ENCODE peak calls at places on chromosomes 12 and 14, in eight cellular contexts. K is Peyer's patch, N is transverse colon, Z is fibroblast of the aortic adventitia, G is B cell, H is AG09319, X is progenitor cell of endocrine pancreas, O is glutamatergic neuron. P is an unnamed sample.

GRCh38 chr14:93830753-93831461 is 42.6 kb upstream of the PRIMA1 start:
- DNase-seq in N (no peak), K (no peak), X (no peak), G (no peak), H (no peak), O (no peak), Z (no peak), P (no peak)

GRCh38 chr14:22506778-22507351 is 82.2 kb downstream of the DAD1 start:
- DNase-seq in O (no peak), K (no peak), N (no peak), H (no peak), X (no peak), G (no peak), Z (no peak), P (no peak)

GRCh38 chr12:55720894-55721444 is 776 bp downstream of the RDH5 start:
- DNase-seq in O (no peak), K (no peak), G (no peak), H (peak), X (no peak), Z (peak), N (peak), P (no peak)

GRCh38 chr12:76688627-76689026 is 75.3 kb upstream of the ZDHHC17 start:
- DNase-seq in X (no peak), K (no peak), G (no peak), H (no peak), Z (no peak), O (no peak), N (no peak), P (no peak)

GRCh38 chr14:99148861-99149610 is 123.0 kb downstream of the BCL11B start:
- DNase-seq in K (no peak), N (no peak), H (no peak), X (no peak), G (no peak), Z (no peak), O (no peak), P (no peak)

GRCh38 chr14:64478634-64479250 is 13.4 kb downstream of the AKAP5 start:
- DNase-seq in G (peak), H (no peak), Z (peak), N (no peak), O (no peak), K (no peak), X (no peak), P (no peak)

GRCh38 chr14:53295985-53296582 is 143.0 kb upstream of the DDHD1 start:
- DNase-seq in O (no peak), H (no peak), Z (peak), G (peak), N (no peak), X (no peak), K (no peak), P (peak)

GRCh38 chr14:70856851-70857498 is 47.7 kb upstream of the MAP3K9 start:
- DNase-seq in O (no peak), K (no peak), H (no peak), X (no peak), G (no peak), N (no peak), Z (peak), P (no peak)

GRCh38 chr12:7835116-7835515 is 37.6 kb downstream of the SLC2A14 start:
- DNase-seq in H (no peak), K (no peak), N (no peak), G (no peak), X (no peak), Z (no peak), O (no peak), P (no peak)

GRCh38 chr14:52015411-52016030 is 26.2 kb downstream of the RTRAF start:
- DNase-seq in Z (no peak), X (no peak), G (no peak), O (peak), N (no peak), K (no peak), H (no peak), P (peak)

GRCh38 chr12:61385771-61386170 is 874.4 kb upstream of the USP15 start:
- DNase-seq in K (no peak), X (no peak), G (no peak), N (no peak), O (no peak), H (no peak), Z (no peak), P (no peak)

GRCh38 chr14:21030531-21030930 is 514 bp downstream of the TPPP2 start:
- DNase-seq in K (no peak), Z (no peak), O (no peak), X (no peak), H (no peak), N (no peak), G (no peak), P (no peak)

GRCh38 chr12:9813821-9814798 is 13.2 kb upstream of the KLRF1 start:
- DNase-seq in N (peak), X (peak), G (peak), O (peak), K (peak), H (no peak), Z (peak), P (peak)

GRCh38 chr14:31752867-31753661 is 191.9 kb downstream of the NUBPL start:
- DNase-seq in K (no peak), Z (no peak), N (no peak), G (no peak), O (no peak), X (no peak), H (no peak), P (no peak)

GRCh38 chr12:130838951-130839769 is at the start of gene STX2:
- DNase-seq in N (peak), O (peak), X (peak), H (peak), Z (peak), G (peak), K (peak), P (peak)

GRCh38 chr14:56887211-56887610 is 76.9 kb upstream of the OTX2 start:
- DNase-seq in H (no peak), K (no peak), O (no peak), Z (no peak), G (no peak), X (no peak), N (no peak), P (no peak)

GRCh38 chr12:78916845-78917480 is 52.4 kb downstream of the SYT1 start:
- DNase-seq in Z (peak), G (no peak), O (no peak), K (no peak), N (no peak), X (no peak), H (no peak), P (no peak)

GRCh38 chr12:90275088-90275487 is 566.5 kb upstream of the ATP2B1 start:
- DNase-seq in G (no peak), X (no peak), K (no peak), Z (no peak), N (no peak), O (no peak), H (no peak), P (no peak)

GRCh38 chr14:86672071-86672470 is 1142.1 kb downstream of the FLRT2 start:
- DNase-seq in G (no peak), O (no peak), N (no peak), Z (no peak), X (no peak), K (no peak), H (no peak), P (no peak)

GRCh38 chr14:61959348-61959747 is 197.1 kb downstream of the SNAPC1 start:
- DNase-seq in H (no peak), G (no peak), N (no peak), O (no peak), Z (no peak), K (no peak), X (no peak), P (no peak)

GRCh38 chr14:68757618-68758081 is 35.2 kb downstream of the ZFP36L1 start:
- DNase-seq in O (no peak), K (peak), N (no peak), G (peak), Z (no peak), X (no peak), H (no peak), P (no peak)

GRCh38 chr12:31568498-31568897 is 22.4 kb downstream of the DENND5B start:
- DNase-seq in X (no peak), Z (no peak), O (no peak), N (no peak), G (peak), H (no peak), K (no peak), P (no peak)

GRCh38 chr12:5193569-5193968 is 149.9 kb downstream of the KCNA5 start:
- DNase-seq in O (no peak), H (no peak), Z (no peak), G (no peak), K (no peak), X (no peak), N (no peak), P (no peak)

GRCh38 chr14:32865827-32866376 is 72.8 kb upstream of the NPAS3 start:
- DNase-seq in K (no peak), H (no peak), Z (no peak), N (no peak), X (no peak), G (no peak), O (no peak), P (no peak)

GRCh38 chr14:77338332-77338731 is 17.5 kb downstream of the GSTZ1 start:
- DNase-seq in K (no peak), N (no peak), O (no peak), H (no peak), G (no peak), Z (no peak), X (no peak), P (no peak)

GRCh38 chr12:52139579-52140062 is 52.2 kb downstream of the KRT80 start:
- DNase-seq in G (peak), O (no peak), H (no peak), K (no peak), Z (no peak), X (peak), N (peak), P (no peak)

GRCh38 chr12:3551386-3551785 is 60.4 kb downstream of the PRMT8 start:
- DNase-seq in O (no peak), N (no peak), H (no peak), G (no peak), Z (no peak), X (peak), K (no peak), P (no peak)

GRCh38 chr14:84584526-84584925 is 945.4 kb upstream of the FLRT2 start:
- DNase-seq in G (no peak), N (no peak), O (no peak), K (no peak), H (no peak), Z (no peak), X (no peak), P (no peak)
- TF ChIP-seq CTCF in G (no peak), N (no peak), O (no peak), K (no peak), H (no peak), Z (no peak), X (no peak), P (no peak)

DNA sequence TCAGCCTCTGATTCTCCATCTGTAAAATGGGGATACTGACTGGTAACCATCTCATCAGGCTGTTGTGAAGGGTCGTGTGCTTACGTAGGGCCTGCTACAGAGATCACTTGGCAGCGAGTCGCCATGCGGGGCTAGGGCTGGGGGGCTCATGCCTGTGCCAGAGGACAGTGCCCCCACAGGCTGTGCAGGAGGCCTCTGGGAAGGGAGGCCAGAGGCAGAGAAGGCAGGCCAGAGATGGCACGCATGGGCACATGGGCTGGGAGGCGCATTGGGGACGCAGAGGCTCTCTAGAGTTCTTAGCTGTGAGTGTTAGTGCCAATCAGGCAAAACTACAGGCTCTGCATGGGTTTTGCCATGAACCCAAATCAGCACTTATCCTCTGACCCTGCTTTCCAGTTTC is 3.5 kb upstream of the BDKRB2 start:
- DNase-seq in Z (no peak), N (no peak), K (no peak), H (no peak), O (no peak), G (no peak), X (no peak), P (no peak)
- TF ChIP-seq CTCF in Z (no peak), N (no peak), K (no peak), H (no peak), O (no peak), G (no peak), X (no peak), P (no peak)

GRCh38 chr14:74792249-74793039 is 29.3 kb downstream of the YLPM1 start:
- DNase-seq in K (no peak), X (no peak), Z (no peak), G (peak), O (no peak), H (no peak), N (no peak), P (no peak)

GRCh38 chr14:74794947-74795346 is 31.8 kb downstream of the YLPM1 start:
- DNase-seq in G (no peak), Z (no peak), N (no peak), H (no peak), X (no peak), O (no peak), K (no peak), P (no peak)

GRCh38 chr14:74793506-74794155 is 30.5 kb downstream of the YLPM1 start:
- DNase-seq in K (no peak), Z (peak), G (peak), N (no peak), H (no peak), O (no peak), X (no peak), P (no peak)
- TF ChIP-seq CTCF in K (no peak), Z (peak), G (no peak), N (no peak), H (peak), O (no peak), X (peak), P (peak)

GRCh38 chr14:49621114-49621881 is 699 bp downstream of the MGAT2 start:
- DNase-seq in N (peak), O (peak), Z (peak), G (no peak), K (peak), H (no peak), X (peak), P (peak)

GRCh38 chr14:49622022-49622607 is 1.5 kb downstream of the MGAT2 start:
- DNase-seq in Z (no peak), K (no peak), N (no peak), G (no peak), O (no peak), H (no peak), X (no peak), P (no peak)

GRCh38 chr14:49619730-49620129 is 696 bp downstream of the RPL36AL start:
- DNase-seq in H (no peak), G (no peak), Z (no peak), N (no peak), O (no peak), K (no peak), X (no peak), P (no peak)

GRCh38 chr14:49617846-49618519 is 2.4 kb downstream of the RPL36AL start:
- DNase-seq in K (no peak), Z (no peak), N (no peak), G (no peak), O (no peak), H (no peak), X (no peak), P (no peak)

GRCh38 chr14:49620182-49621113 is at the start of the genes MGAT2 and RPL36AL:
- DNase-seq in H (peak), K (peak), O (peak), G (peak), X (peak), N (peak), Z (peak), P (peak)
- TF ChIP-seq CTCF in H (peak), K (peak), O (peak), G (peak), X (peak), N (peak), Z (peak), P (peak)

DNA sequence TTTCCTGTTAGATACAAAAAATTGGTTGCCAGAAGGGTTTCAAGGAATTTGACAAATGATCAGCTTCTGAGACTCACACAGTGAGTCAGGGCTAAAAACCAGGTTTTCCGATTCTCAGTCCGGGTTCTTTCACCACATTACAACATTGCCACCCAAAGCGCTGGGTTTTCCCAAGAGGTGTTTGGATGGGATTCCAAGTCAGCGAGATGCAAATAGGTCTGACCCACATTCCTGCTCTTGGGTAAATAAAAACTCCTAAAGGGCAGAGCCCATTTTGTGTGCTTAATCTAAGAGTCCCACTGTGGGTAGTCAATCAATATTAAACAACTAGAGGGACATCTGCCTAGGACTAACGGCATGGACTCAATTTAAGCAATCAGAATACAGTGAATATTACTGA is 5.4 kb upstream of the RIC8B start:
- DNase-seq in X (no peak), Z (peak), N (no peak), O (no peak), G (no peak), K (no peak), H (no peak), P (no peak)
- TF ChIP-seq CTCF in X (no peak), Z (no peak), N (no peak), O (no peak), G (no peak), K (no peak), H (no peak), P (no peak)

DNA sequence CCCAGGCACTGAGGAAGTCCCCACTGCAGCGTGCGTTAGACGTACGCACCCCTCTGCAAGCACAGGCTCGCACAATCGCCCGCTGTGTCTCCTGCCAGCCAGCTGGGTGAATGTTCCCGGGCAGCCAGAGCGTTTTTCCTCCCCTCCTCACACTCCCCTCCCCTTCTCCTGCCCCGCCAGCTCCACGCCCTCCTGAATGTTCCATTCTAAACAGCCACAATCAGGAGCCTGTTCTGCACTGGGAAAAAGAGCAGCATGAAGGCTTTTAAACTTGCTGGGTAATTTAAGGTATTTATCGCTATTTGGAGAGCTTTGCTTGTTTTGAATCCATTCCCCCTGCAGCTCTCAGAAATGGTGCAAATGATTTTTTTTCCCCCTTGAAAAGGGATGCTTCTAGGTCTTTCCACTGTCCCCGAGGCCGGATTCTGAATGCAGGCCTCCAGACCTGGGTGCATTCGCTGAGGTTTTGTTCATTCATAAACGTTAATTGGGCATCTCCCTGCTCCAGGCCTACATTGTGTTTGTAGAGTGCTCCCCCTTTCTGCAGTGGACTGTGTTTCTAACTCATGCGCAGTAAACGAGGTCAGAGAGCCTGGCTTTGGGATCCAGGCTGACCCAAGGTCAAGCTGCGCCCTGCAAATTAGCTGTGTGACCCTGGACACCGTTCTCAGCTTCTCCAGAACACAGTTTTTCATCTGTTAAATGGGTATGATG is 212.5 kb downstream of the CHST11 start:
- DNase-seq in K (no peak), X (peak), O (no peak), N (peak), G (no peak), H (no peak), Z (no peak), P (peak)
- TF ChIP-seq CTCF in K (no peak), X (no peak), O (no peak), N (no peak), G (no peak), H (peak), Z (peak), P (peak)

GRCh38 chr12:103397536-103397935 is 98.2 kb downstream of the C12orf42 start:
- DNase-seq in H (no peak), Z (no peak), O (no peak), N (no peak), X (no peak), K (no peak), G (no peak), P (no peak)

GRCh38 chr12:103399986-103400385 is 95.8 kb downstream of the C12orf42 start:
- DNase-seq in K (no peak), O (no peak), N (no peak), X (no peak), H (no peak), Z (no peak), G (peak), P (no peak)

DNA sequence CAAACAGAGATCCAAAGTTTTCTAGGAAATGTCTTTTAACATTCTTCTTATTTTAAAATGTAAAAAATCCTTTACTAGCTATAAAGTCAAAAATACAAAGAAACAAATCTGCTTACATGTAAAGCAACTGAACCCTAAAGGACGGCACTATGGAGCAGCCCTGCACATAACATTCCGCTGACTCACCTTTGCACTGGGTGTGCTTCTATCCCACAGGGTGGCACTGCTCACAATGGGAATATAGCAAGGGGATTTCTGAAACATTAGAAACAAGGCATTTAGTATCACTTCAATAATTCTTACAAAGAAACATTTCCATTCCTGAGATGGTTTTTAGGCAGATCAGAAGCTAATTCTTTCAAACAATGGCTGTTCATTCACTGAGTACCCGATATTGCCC is 94.3 kb downstream of the C12orf42 start:
- DNase-seq in K (no peak), H (no peak), N (no peak), Z (no peak), G (peak), X (no peak), O (no peak), P (no peak)
- TF ChIP-seq CTCF in K (no peak), H (no peak), N (no peak), Z (no peak), G (no peak), X (no peak), O (no peak), P (no peak)

GRCh38 chr12:650983-651382 is 12.3 kb downstream of the NINJ2 start:
- DNase-seq in K (no peak), H (no peak), N (no peak), X (no peak), G (no peak), Z (no peak), O (no peak), P (no peak)
- TF ChIP-seq CTCF in K (no peak), H (no peak), N (no peak), X (no peak), G (no peak), Z (peak), O (no peak), P (no peak)

P was measured in neural crest cell.